ENCODE peak calls at places on chromosome 2, in eight cellular contexts. L is pancreas, R is IMR-90, M is OCI-LY7, B is uterus, F is upper lobe of right lung, S is left ventricle myocardium inferior, Z is small intestine. J is an unnamed sample. For H3K4me1, the result is how much of the 10 kb centered on the place peaks cover.

GRCh38 chr2:234446404-234447076 is 50.3 kb downstream of the ARL4C start:
- DNase-seq in B (peak), R (no peak), M (peak), S (peak), L (no peak), F (peak), Z (peak), J (peak)

GRCh38 chr2:46193356-46193755 is 103.9 kb upstream of the EPAS1 start:
- DNase-seq in S (no peak), L (no peak), F (no peak), M (no peak), B (no peak), Z (no peak), R (no peak), J (no peak)

GRCh38 chr2:33577084-33577483 is 22.0 kb downstream of the FAM98A start:
- DNase-seq in M (no peak), B (no peak), S (no peak), Z (no peak), F (no peak), L (no peak), R (no peak), J (no peak)

GRCh38 chr2:219419331-219420197 is 1.4 kb downstream of the DES start:
- DNase-seq in Z (no peak), B (peak), S (peak), L (no peak), F (no peak), M (no peak), R (no peak), J (no peak)

GRCh38 chr2:168119519-168120141 is 127.8 kb downstream of the STK39 start:
- DNase-seq in L (no peak), M (peak), B (no peak), R (peak), Z (peak), F (no peak), S (no peak), J (no peak)

GRCh38 chr2:124953921-124954320 is 928.8 kb downstream of the CNTNAP5 start:
- DNase-seq in S (no peak), R (no peak), B (no peak), L (no peak), Z (no peak), F (no peak), M (no peak), J (no peak)

GRCh38 chr2:3434654-3435053 is 55.2 kb downstream of the TRAPPC12 start:
- DNase-seq in F (no peak), M (no peak), L (no peak), Z (no peak), S (no peak), R (no peak), B (no peak), J (no peak)

GRCh38 chr2:118801154-118801553 is 46.3 kb downstream of the EN1 start:
- DNase-seq in M (no peak), L (no peak), R (no peak), Z (no peak), B (no peak), F (no peak), S (no peak), J (no peak)

GRCh38 chr2:190641469-190641868 is 7.4 kb upstream of the NAB1 start:
- DNase-seq in B (no peak), Z (no peak), F (no peak), M (no peak), L (no peak), R (no peak), S (no peak), J (no peak)

GRCh38 chr2:241638063-241638660 is 669 bp downstream of the ATG4B start:
- DNase-seq in Z (no peak), L (no peak), B (no peak), R (no peak), M (no peak), S (no peak), F (no peak), J (no peak)

GRCh38 chr2:191206613-191207471 is 38.4 kb upstream of the MYO1B start:
- DNase-seq in M (no peak), R (peak), F (no peak), S (no peak), Z (peak), B (no peak), L (no peak), J (no peak)

GRCh38 chr2:105952131-105952530 is 207.4 kb downstream of the NCK2 start:
- DNase-seq in R (no peak), Z (no peak), B (no peak), L (no peak), S (no peak), F (no peak), M (no peak), J (no peak)

GRCh38 chr2:170155723-170156253 is 22.2 kb upstream of the MYO3B start:
- DNase-seq in F (no peak), Z (no peak), L (no peak), B (no peak), M (no peak), S (no peak), R (no peak), J (no peak)

GRCh38 chr2:191155608-191156071 is 4.8 kb upstream of the STAT4 start:
- DNase-seq in R (peak), M (peak), F (no peak), Z (peak), L (no peak), S (no peak), B (no peak), J (no peak)

GRCh38 chr2:181563101-181563692 is 93.7 kb downstream of the CERKL start:
- DNase-seq in S (no peak), Z (no peak), M (no peak), B (no peak), L (no peak), R (no peak), F (no peak), J (no peak)

GRCh38 chr2:168903888-168904287 is 2.8 kb downstream of the G6PC2 start:
- DNase-seq in Z (no peak), F (no peak), R (no peak), M (no peak), B (no peak), L (no peak), S (no peak), J (no peak)

GRCh38 chr2:38620282-38620977 is 17.7 kb upstream of the HNRNPLL start:
- DNase-seq in F (no peak), R (peak), B (no peak), S (no peak), L (no peak), M (no peak), Z (no peak), J (no peak)

DNA sequence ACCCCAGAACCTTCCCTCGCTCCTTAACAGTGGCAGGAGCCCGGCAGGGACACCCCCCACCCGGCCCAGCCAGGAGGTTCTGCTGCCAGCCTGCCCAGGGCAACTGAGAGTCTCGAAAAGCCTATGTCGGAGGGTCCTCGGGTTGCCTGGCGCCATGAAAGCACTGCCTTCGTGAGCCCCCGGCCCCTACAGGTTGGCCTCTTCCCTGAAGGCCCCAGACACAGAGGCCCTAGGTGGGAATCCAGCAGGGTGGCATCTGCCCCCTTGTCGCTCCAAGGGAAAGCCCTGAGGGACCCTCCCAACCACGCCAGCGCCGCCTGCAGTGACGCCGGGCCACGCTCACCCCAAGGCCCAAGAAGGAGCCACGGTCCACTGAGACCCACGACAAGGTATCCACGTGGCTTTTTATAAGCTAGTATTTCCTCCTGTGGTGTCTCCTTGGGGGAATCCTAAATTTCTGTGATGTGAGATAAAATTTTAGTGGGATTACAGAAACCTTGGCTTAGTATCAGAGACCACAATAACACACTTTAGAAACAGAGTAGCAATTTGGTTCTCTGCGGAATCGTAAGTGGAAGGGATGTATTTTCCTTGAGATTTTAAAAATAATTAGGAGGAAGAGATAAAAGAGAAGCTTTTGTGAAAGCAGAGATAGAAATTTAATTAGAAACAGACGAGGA is 138.9 kb downstream of the HDAC4 start:
- DNase-seq in B (no peak), L (peak), R (no peak), F (no peak), M (no peak), Z (no peak), S (no peak), J (no peak)
- H3K4me1 ChIP-seq in B (under half), L (under half), R (under half), F (half or more), M (under half), Z (under half), S (half or more), J (under half)

GRCh38 chr2:54595999-54596903 is 127.2 kb upstream of the EML6 start:
- DNase-seq in B (peak), M (no peak), S (peak), Z (no peak), F (no peak), L (no peak), R (no peak), J (peak)
- H3K4me3 ChIP-seq in B (no peak), M (no peak), S (peak), Z (no peak), F (no peak), L (no peak), R (no peak), J (no peak)

DNA sequence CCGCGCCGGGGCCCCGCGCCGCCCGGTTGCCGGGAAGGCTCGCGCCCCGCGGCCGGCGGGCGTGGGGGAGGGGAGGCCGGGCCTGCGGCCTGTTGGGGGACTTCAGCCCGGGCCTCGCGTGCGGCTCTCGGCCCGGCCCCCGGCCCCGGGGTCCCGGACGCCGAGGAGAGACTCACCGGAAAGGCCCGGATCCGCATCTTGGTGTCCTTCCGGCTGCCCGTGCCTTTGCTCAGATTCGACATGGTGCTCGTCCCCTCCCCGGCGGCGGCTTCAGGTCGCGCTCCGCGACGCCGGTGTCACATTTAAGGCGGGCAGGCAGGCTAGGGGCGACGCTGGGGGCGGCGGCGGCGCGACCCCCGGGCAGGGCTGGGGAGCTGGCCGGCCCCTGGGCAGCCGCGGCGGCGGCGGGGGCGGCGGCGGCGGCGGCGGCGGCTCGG is 377 bp downstream of the CUL3 start:
- DNase-seq in L (peak), M (peak), S (peak), B (peak), R (no peak), Z (peak), F (peak), J (peak)
- H3K4me1 ChIP-seq in L (under half), M (half or more), S (half or more), B (under half), R (under half), Z (under half), F (under half), J (under half)

DNA sequence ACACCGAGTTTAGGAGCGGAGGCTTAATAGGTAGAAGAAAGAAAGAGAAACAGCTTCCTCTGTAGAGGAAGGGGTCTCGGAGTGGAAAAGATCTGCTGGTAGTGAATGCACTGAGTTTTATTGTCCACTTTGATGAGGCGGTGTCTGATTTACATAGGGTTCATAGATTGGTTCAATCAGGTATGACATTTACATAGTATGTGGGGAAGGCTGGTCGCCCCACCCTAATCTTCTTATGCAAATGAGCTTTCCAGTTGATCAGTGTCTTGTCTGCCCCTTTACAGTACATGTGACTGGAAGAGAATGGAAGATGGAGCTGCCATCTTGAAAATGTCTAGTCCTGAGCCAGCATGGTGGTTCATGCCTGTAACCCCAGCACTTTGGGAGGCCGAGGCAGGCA is 19.9 kb upstream of the CNOT11 start:
- DNase-seq in S (no peak), M (no peak), L (no peak), R (no peak), F (no peak), Z (no peak), B (no peak), J (no peak)
- H3K4me3 ChIP-seq in S (no peak), M (no peak), L (no peak), R (no peak), F (no peak), Z (no peak), B (no peak), J (no peak)

J was measured in aorta.